ENCODE peak calls at places on chromosome 3, in six cellular contexts. One of them, this sample, is unnamed.

GRCh38 chr3:17411157-17411877 is 331.1 kb downstream of the TBC1D5 start:
- DNase-seq in mammary epithelial cell: no peak
- DNase-seq in neural progenitor cell: no peak
- DNase-seq in choroid plexus epithelial cell: no peak
- DNase-seq in GM23248: no peak
- DNase-seq in cardiac fibroblast: peak
- DNase-seq in this sample: no peak

GRCh38 chr3:30681276-30682211 is 75.1 kb downstream of the TGFBR2 start:
- DNase-seq in cardiac fibroblast: peak
- DNase-seq in GM23248: peak
- DNase-seq in mammary epithelial cell: no peak
- DNase-seq in neural progenitor cell: peak
- DNase-seq in choroid plexus epithelial cell: peak
- DNase-seq in this sample: peak

GRCh38 chr3:41893977-41894376 is 67.9 kb downstream of the ULK4 start:
- DNase-seq in neural progenitor cell: peak
- DNase-seq in cardiac fibroblast: peak
- DNase-seq in mammary epithelial cell: peak
- DNase-seq in GM23248: peak
- DNase-seq in choroid plexus epithelial cell: peak
- DNase-seq in this sample: peak

GRCh38 chr3:112086857-112087524 is 802 bp downstream of the C3orf52 start:
- DNase-seq in choroid plexus epithelial cell: peak
- DNase-seq in mammary epithelial cell: peak
- DNase-seq in cardiac fibroblast: peak
- DNase-seq in GM23248: peak
- DNase-seq in neural progenitor cell: no peak
- DNase-seq in this sample: peak

GRCh38 chr3:45896956-45897355 is 10.6 kb downstream of the CCR9 start:
- DNase-seq in GM23248: peak
- DNase-seq in neural progenitor cell: no peak
- DNase-seq in cardiac fibroblast: peak
- DNase-seq in mammary epithelial cell: peak
- DNase-seq in choroid plexus epithelial cell: peak
- DNase-seq in this sample: peak

GRCh38 chr3:27521179-27521871 is 37.1 kb upstream of the SLC4A7 start:
- DNase-seq in neural progenitor cell: no peak
- DNase-seq in mammary epithelial cell: peak
- DNase-seq in cardiac fibroblast: peak
- DNase-seq in GM23248: peak
- DNase-seq in choroid plexus epithelial cell: peak
- DNase-seq in this sample: peak

GRCh38 chr3:9808345-9809037 is 1.6 kb upstream of the TTLL3 start:
- DNase-seq in GM23248: peak
- DNase-seq in cardiac fibroblast: peak
- DNase-seq in mammary epithelial cell: peak
- DNase-seq in choroid plexus epithelial cell: peak
- DNase-seq in neural progenitor cell: peak
- DNase-seq in this sample: peak

GRCh38 chr3:195815169-195815771 is 3.5 kb upstream of the MUC4 start:
- DNase-seq in cardiac fibroblast: no peak
- DNase-seq in neural progenitor cell: peak
- DNase-seq in choroid plexus epithelial cell: peak
- DNase-seq in mammary epithelial cell: peak
- DNase-seq in GM23248: no peak
- DNase-seq in this sample: peak

GRCh38 chr3:183650554-183650953 is 15.1 kb downstream of the KLHL24 start:
- DNase-seq in neural progenitor cell: no peak
- DNase-seq in mammary epithelial cell: no peak
- DNase-seq in cardiac fibroblast: no peak
- DNase-seq in GM23248: no peak
- DNase-seq in choroid plexus epithelial cell: peak
- DNase-seq in this sample: no peak

GRCh38 chr3:110628650-110629301 is 442.8 kb upstream of the NECTIN3 start:
- DNase-seq in cardiac fibroblast: no peak
- DNase-seq in neural progenitor cell: no peak
- DNase-seq in choroid plexus epithelial cell: no peak
- DNase-seq in mammary epithelial cell: no peak
- DNase-seq in GM23248: no peak
- DNase-seq in this sample: no peak

GRCh38 chr3:191997093-191997492 is 536.1 kb downstream of the PYDC2 start:
- DNase-seq in neural progenitor cell: no peak
- DNase-seq in cardiac fibroblast: no peak
- DNase-seq in mammary epithelial cell: no peak
- DNase-seq in choroid plexus epithelial cell: no peak
- DNase-seq in GM23248: no peak
- DNase-seq in this sample: no peak

GRCh38 chr3:136544532-136544931 is 207.6 kb downstream of the STAG1 start:
- DNase-seq in mammary epithelial cell: peak
- DNase-seq in neural progenitor cell: no peak
- DNase-seq in choroid plexus epithelial cell: peak
- DNase-seq in GM23248: peak
- DNase-seq in cardiac fibroblast: peak
- DNase-seq in this sample: peak

GRCh38 chr3:184171562-184171961 is 3.1 kb upstream of the AP2M1 start:
- DNase-seq in neural progenitor cell: no peak
- DNase-seq in cardiac fibroblast: no peak
- DNase-seq in choroid plexus epithelial cell: peak
- DNase-seq in GM23248: peak
- DNase-seq in mammary epithelial cell: no peak
- DNase-seq in this sample: peak

GRCh38 chr3:129500334-129500658 is 28.1 kb upstream of the RHO start:
- DNase-seq in mammary epithelial cell: no peak
- DNase-seq in GM23248: no peak
- DNase-seq in choroid plexus epithelial cell: no peak
- DNase-seq in cardiac fibroblast: no peak
- DNase-seq in neural progenitor cell: no peak
- DNase-seq in this sample: no peak

GRCh38 chr3:12750223-12750622 is 8.8 kb downstream of the TMEM40 start:
- DNase-seq in GM23248: peak
- DNase-seq in mammary epithelial cell: peak
- DNase-seq in cardiac fibroblast: peak
- DNase-seq in neural progenitor cell: no peak
- DNase-seq in choroid plexus epithelial cell: peak
- DNase-seq in this sample: peak

GRCh38 chr3:79306939-79307590 is 460.7 kb downstream of the ROBO1 start:
- DNase-seq in choroid plexus epithelial cell: no peak
- DNase-seq in cardiac fibroblast: no peak
- DNase-seq in neural progenitor cell: no peak
- DNase-seq in GM23248: no peak
- DNase-seq in mammary epithelial cell: no peak
- DNase-seq in this sample: no peak

GRCh38 chr3:9715764-9716437 is 12.3 kb downstream of the CPNE9 start:
- DNase-seq in mammary epithelial cell: peak
- DNase-seq in neural progenitor cell: peak
- DNase-seq in GM23248: peak
- DNase-seq in cardiac fibroblast: peak
- DNase-seq in choroid plexus epithelial cell: peak
- DNase-seq in this sample: peak

GRCh38 chr3:11364181-11364580 is 92.0 kb downstream of the ATG7 start:
- DNase-seq in neural progenitor cell: no peak
- DNase-seq in mammary epithelial cell: no peak
- DNase-seq in GM23248: peak
- DNase-seq in cardiac fibroblast: no peak
- DNase-seq in choroid plexus epithelial cell: peak
- DNase-seq in this sample: no peak

GRCh38 chr3:15633159-15633558 is 31.6 kb downstream of the BTD start:
- DNase-seq in choroid plexus epithelial cell: no peak
- DNase-seq in GM23248: no peak
- DNase-seq in neural progenitor cell: peak
- DNase-seq in mammary epithelial cell: no peak
- DNase-seq in cardiac fibroblast: no peak
- DNase-seq in this sample: no peak

GRCh38 chr3:48989796-48990635 is at the start of gene P4HTM:
- DNase-seq in GM23248: peak
- DNase-seq in mammary epithelial cell: peak
- DNase-seq in choroid plexus epithelial cell: peak
- DNase-seq in cardiac fibroblast: peak
- DNase-seq in neural progenitor cell: peak
- DNase-seq in this sample: peak

GRCh38 chr3:13011369-13012227 is 61.6 kb downstream of the IQSEC1 start:
- DNase-seq in neural progenitor cell: peak
- DNase-seq in cardiac fibroblast: no peak
- DNase-seq in choroid plexus epithelial cell: peak
- DNase-seq in GM23248: no peak
- DNase-seq in mammary epithelial cell: no peak
- DNase-seq in this sample: peak

GRCh38 chr3:85670626-85671025 is 711.8 kb downstream of the CADM2 start:
- DNase-seq in neural progenitor cell: no peak
- DNase-seq in cardiac fibroblast: no peak
- DNase-seq in GM23248: no peak
- DNase-seq in mammary epithelial cell: peak
- DNase-seq in choroid plexus epithelial cell: no peak
- DNase-seq in this sample: peak

GRCh38 chr3:164903820-164904451 is 174.4 kb downstream of the SI start:
- DNase-seq in choroid plexus epithelial cell: no peak
- DNase-seq in neural progenitor cell: no peak
- DNase-seq in GM23248: no peak
- DNase-seq in cardiac fibroblast: no peak
- DNase-seq in mammary epithelial cell: no peak
- DNase-seq in this sample: no peak

GRCh38 chr3:124295358-124295757 is 303.4 kb upstream of the ROPN1 start:
- DNase-seq in mammary epithelial cell: no peak
- DNase-seq in GM23248: no peak
- DNase-seq in choroid plexus epithelial cell: no peak
- DNase-seq in cardiac fibroblast: no peak
- DNase-seq in neural progenitor cell: no peak
- DNase-seq in this sample: no peak

DNA sequence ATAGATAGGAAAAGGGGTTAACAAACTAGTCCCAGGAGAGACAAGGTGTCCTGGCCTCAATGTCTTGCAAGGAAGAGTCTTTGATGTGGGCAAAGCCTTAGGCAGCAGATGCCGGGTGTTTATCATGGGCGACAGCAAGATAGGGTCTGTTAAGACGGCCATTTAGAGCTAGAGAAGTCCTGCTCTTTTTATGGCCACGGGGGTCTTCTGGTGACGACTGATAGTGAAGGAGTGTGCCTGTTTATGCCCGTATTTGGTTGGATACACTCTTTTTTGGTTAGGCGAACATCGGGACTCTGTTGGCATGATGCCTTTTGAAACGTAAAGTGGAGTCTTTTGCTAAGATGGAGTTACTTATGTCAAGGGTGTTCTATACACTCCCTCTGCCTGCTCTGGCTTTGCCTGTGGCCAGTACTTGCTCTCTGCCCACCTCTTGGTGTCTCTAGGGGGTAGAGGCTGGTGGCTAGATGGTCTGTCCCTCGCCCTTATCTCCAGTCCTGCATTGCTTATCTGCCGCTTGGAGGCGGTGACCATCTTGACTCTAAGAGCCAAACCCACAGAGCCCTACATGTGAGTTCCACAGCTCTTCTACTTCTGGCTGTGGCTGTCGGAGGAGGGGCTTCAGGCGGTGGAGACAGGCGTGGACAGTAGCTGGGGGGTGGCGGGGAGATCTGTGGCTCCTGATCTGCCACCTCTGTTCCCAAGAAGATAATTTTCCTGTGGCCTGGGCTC is 55.8 kb upstream of the ZBTB38 start:
- DNase-seq in neural progenitor cell: no peak
- DNase-seq in GM23248: no peak
- DNase-seq in cardiac fibroblast: no peak
- DNase-seq in choroid plexus epithelial cell: no peak
- DNase-seq in mammary epithelial cell: no peak
- DNase-seq in this sample: no peak
- H3K4me3 ChIP-seq in neural progenitor cell: peak
- H3K4me3 ChIP-seq in GM23248: peak
- H3K4me3 ChIP-seq in cardiac fibroblast: peak
- H3K4me3 ChIP-seq in choroid plexus epithelial cell: no peak
- H3K4me3 ChIP-seq in mammary epithelial cell: peak
- H3K4me3 ChIP-seq in this sample: peak

GRCh38 chr3:170277833-170278586 is 55.8 kb downstream of the PRKCI start:
- DNase-seq in choroid plexus epithelial cell: peak
- DNase-seq in cardiac fibroblast: no peak
- DNase-seq in GM23248: no peak
- DNase-seq in mammary epithelial cell: no peak
- DNase-seq in neural progenitor cell: no peak
- DNase-seq in this sample: no peak
- H3K4me3 ChIP-seq in choroid plexus epithelial cell: no peak
- H3K4me3 ChIP-seq in cardiac fibroblast: no peak
- H3K4me3 ChIP-seq in GM23248: no peak
- H3K4me3 ChIP-seq in mammary epithelial cell: no peak
- H3K4me3 ChIP-seq in neural progenitor cell: no peak
- H3K4me3 ChIP-seq in this sample: no peak

GRCh38 chr3:107117922-107118576 is 259.2 kb upstream of the CCDC54 start:
- DNase-seq in mammary epithelial cell: peak
- DNase-seq in cardiac fibroblast: peak
- DNase-seq in neural progenitor cell: peak
- DNase-seq in GM23248: peak
- DNase-seq in choroid plexus epithelial cell: peak
- DNase-seq in this sample: peak
- H3K4me3 ChIP-seq in mammary epithelial cell: no peak
- H3K4me3 ChIP-seq in cardiac fibroblast: no peak
- H3K4me3 ChIP-seq in neural progenitor cell: no peak
- H3K4me3 ChIP-seq in GM23248: no peak
- H3K4me3 ChIP-seq in choroid plexus epithelial cell: no peak
- H3K4me3 ChIP-seq in this sample: no peak

GRCh38 chr3:14401692-14402303 is 608 bp upstream of the SLC6A6 start:
- DNase-seq in GM23248: no peak
- DNase-seq in cardiac fibroblast: no peak
- DNase-seq in choroid plexus epithelial cell: no peak
- DNase-seq in mammary epithelial cell: no peak
- DNase-seq in neural progenitor cell: no peak
- DNase-seq in this sample: no peak
- H3K4me3 ChIP-seq in GM23248: peak
- H3K4me3 ChIP-seq in cardiac fibroblast: peak
- H3K4me3 ChIP-seq in choroid plexus epithelial cell: peak
- H3K4me3 ChIP-seq in mammary epithelial cell: peak
- H3K4me3 ChIP-seq in neural progenitor cell: peak
- H3K4me3 ChIP-seq in this sample: peak

GRCh38 chr3:102174832-102175374 is 259.9 kb upstream of the ZPLD1 start:
- DNase-seq in choroid plexus epithelial cell: no peak
- DNase-seq in mammary epithelial cell: no peak
- DNase-seq in cardiac fibroblast: no peak
- DNase-seq in GM23248: no peak
- DNase-seq in neural progenitor cell: no peak
- DNase-seq in this sample: no peak
- H3K4me3 ChIP-seq in choroid plexus epithelial cell: no peak
- H3K4me3 ChIP-seq in mammary epithelial cell: no peak
- H3K4me3 ChIP-seq in cardiac fibroblast: no peak
- H3K4me3 ChIP-seq in GM23248: no peak
- H3K4me3 ChIP-seq in neural progenitor cell: no peak
- H3K4me3 ChIP-seq in this sample: no peak